ENCODE peak calls at places on chromosomes 5 and 9, in four cellular contexts. Z is colonic mucosa, R is IMR-90, S is BE2C. A is an unnamed sample.
A peak's percentile ranks its signal among the peaks of the same experiment; 100 is the strongest.

GRCh38 chr5:1867114-1867814 is 15.5 kb downstream of the IRX4 start:
- DNase-seq in R (no peak), S (no peak), Z (no peak), A (no peak)

GRCh38 chr9:89234636-89235035 is 56.0 kb upstream of the SHC3 start:
- DNase-seq in S (peak; percentile 77), Z (no peak), R (peak; percentile 13), A (no peak)

GRCh38 chr9:91028166-91028827 is 226.7 kb downstream of the SYK start:
- DNase-seq in Z (no peak), R (no peak), S (no peak), A (no peak)

GRCh38 chr5:132462856-132463745 is 27.5 kb downstream of the IRF1 start:
- DNase-seq in Z (no peak), S (no peak), R (no peak), A (no peak)

GRCh38 chr5:169050146-169050571 is 250.8 kb downstream of the SLIT3 start:
- DNase-seq in Z (no peak), R (no peak), S (no peak), A (peak; percentile 28)

GRCh38 chr9:80866576-80867227 is 822.6 kb downstream of the TLE1 start:
- DNase-seq in Z (no peak), S (no peak), R (peak; percentile 52), A (no peak)

GRCh38 chr5:180832638-180833068 is 28.4 kb downstream of the ZFP62 start:
- DNase-seq in R (no peak), Z (no peak), S (no peak), A (no peak)

GRCh38 chr9:123616707-123617106 is 260.7 kb downstream of the CRB2 start:
- DNase-seq in R (no peak), S (no peak), Z (no peak), A (no peak)

GRCh38 chr9:89674667-89675402 is 70.0 kb downstream of the GADD45G start:
- DNase-seq in R (no peak), Z (peak; percentile 71), S (peak; percentile 94), A (no peak)

GRCh38 chr9:37026936-37027581 is 7.0 kb downstream of the PAX5 start:
- DNase-seq in Z (no peak), S (peak; percentile 57), R (no peak), A (no peak)

GRCh38 chr9:114088571-114089170 is 10.4 kb downstream of the KIF12 start:
- DNase-seq in R (no peak), S (no peak), Z (no peak), A (no peak)

GRCh38 chr9:96045811-96046210 is 170.3 kb downstream of the ERCC6L2 start:
- DNase-seq in S (no peak), R (no peak), Z (no peak), A (no peak)

GRCh38 chr5:66718374-66718977 is 122.3 kb downstream of the MAST4 start:
- DNase-seq in S (no peak), Z (no peak), R (no peak), A (no peak)

GRCh38 chr9:129333961-129334743 is 156.1 kb upstream of the IER5L start:
- DNase-seq in S (peak; percentile 85), R (peak; percentile 92), Z (peak; percentile 84), A (peak; percentile 79)

GRCh38 chr5:72467987-72468386 is 39.2 kb downstream of the ZNF366 start:
- DNase-seq in R (peak; percentile 40), Z (no peak), S (no peak), A (peak; percentile 35)

GRCh38 chr5:56451742-56452141 is 218.6 kb upstream of the ANKRD55 start:
- DNase-seq in R (no peak), Z (no peak), S (no peak), A (no peak)

DNA sequence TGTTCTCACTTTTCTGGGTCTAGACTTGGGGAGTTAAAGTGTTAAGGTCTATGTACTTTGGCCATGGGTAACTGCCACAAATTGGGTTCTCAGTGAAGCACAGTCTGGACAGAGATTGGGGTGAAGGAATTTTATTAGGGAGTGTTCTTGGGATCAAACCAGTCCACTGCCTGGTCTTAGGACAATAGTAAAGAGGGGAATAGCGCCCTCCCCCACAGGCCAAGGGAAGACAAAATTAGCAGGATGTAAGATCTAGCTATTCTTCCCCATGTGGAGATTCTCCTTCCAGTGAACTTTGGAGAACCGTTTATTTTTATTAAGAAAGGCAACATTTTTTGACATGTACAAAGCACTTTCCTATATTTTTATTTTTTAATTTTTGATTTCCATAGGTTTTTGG is 18.4 kb upstream of the RIC1 start:
- DNase-seq in S (no peak), Z (no peak), R (no peak), A (no peak)
- TF ChIP-seq CTCF in S (no peak), Z (no peak), R (no peak), A (peak; percentile 9)

DNA sequence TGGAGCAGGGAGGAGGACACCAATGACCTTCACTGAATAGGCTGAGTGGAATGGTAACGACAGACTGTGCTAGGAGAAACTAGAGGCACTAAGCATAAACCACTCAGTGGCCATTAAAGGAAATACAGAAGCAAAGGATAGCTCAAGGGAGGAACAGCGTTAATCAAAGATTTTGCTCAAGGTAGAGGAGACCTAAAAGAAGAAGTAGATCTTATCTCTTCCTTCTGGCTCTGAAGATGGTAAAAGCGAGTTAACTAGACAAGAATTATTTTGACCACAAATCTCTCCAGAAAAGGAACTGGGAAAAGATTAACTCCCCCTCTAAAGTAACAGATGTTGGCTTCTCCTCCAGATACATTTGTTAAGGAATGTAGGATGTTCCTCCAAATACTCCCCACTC is 299.6 kb downstream of the EPB41L4A start:
- DNase-seq in R (no peak), S (no peak), Z (no peak), A (no peak)
- TF ChIP-seq CTCF in R (no peak), S (no peak), Z (no peak), A (no peak)

GRCh38 chr5:159444441-159445082 is 114.3 kb upstream of the IL12B start:
- DNase-seq in R (peak; percentile 69), Z (no peak), S (no peak), A (peak; percentile 62)
- TF ChIP-seq CTCF in R (peak; percentile 79), Z (no peak), S (peak; percentile 71), A (peak; percentile 76)

GRCh38 chr9:134345737-134346136 is 19.5 kb downstream of the RXRA start:
- DNase-seq in S (no peak), Z (no peak), R (no peak), A (no peak)

GRCh38 chr9:134342746-134343115 is 16.5 kb downstream of the RXRA start:
- DNase-seq in R (no peak), S (no peak), Z (no peak), A (no peak)

GRCh38 chr9:134344821-134345310 is 18.6 kb downstream of the RXRA start:
- DNase-seq in Z (no peak), R (no peak), S (no peak), A (no peak)

GRCh38 chr9:134343637-134344036 is 17.4 kb downstream of the RXRA start:
- DNase-seq in Z (no peak), S (no peak), R (no peak), A (no peak)

DNA sequence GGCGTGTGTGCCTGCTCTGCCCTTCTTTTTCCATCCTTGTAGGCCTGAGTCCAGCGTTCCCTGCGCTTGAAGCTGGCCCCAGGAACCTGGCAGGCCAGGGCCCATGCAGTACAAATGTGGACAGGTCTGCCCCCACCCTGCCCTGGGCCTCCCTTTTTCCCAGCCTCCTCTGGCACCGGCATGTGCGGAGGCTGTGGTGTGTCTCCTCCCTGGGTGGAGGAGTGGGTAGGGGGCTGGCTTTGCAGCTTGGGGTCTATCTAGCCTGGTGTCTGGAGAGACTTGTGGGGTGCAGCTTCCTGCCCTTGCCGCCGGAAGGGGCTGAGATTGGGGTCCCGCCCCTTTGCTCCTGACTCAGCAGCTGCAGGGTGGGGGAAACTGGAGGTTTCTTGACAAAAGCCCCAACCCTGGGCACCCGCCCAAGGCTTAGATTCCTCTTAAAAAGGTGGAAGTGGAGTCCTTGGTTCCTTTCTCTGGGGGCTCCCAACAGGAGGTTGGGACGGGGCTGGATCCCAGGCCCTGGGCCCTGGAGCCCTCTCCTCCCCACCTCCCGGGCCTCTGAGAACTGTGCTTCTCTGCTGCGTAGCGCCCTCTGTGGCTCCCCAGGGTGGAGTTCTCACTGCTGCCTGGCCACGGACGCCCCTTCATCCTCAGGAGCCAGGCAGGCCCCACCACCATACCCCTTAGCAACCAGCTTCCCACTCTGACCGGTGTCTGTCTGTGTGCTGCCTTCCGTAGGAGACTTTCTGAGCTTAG is 18.0 kb downstream of the RXRA start:
- DNase-seq in Z (no peak), S (no peak), R (peak; percentile 9), A (no peak)
- TF ChIP-seq CTCF in Z (no peak), S (no peak), R (no peak), A (no peak)

GRCh38 chr5:141641634-141642278 is 5.0 kb downstream of the RELL2 start:
- DNase-seq in S (no peak), Z (no peak), R (peak; percentile 61), A (peak; percentile 79)
- TF ChIP-seq CTCF in S (peak; percentile 9), Z (no peak), R (peak; percentile 45), A (peak; percentile 76)

GRCh38 chr5:151029856-151030336 is 9.5 kb downstream of the GPX3 start:
- DNase-seq in S (no peak), Z (no peak), R (no peak), A (no peak)
- TF ChIP-seq CTCF in S (no peak), Z (no peak), R (no peak), A (no peak)

DNA sequence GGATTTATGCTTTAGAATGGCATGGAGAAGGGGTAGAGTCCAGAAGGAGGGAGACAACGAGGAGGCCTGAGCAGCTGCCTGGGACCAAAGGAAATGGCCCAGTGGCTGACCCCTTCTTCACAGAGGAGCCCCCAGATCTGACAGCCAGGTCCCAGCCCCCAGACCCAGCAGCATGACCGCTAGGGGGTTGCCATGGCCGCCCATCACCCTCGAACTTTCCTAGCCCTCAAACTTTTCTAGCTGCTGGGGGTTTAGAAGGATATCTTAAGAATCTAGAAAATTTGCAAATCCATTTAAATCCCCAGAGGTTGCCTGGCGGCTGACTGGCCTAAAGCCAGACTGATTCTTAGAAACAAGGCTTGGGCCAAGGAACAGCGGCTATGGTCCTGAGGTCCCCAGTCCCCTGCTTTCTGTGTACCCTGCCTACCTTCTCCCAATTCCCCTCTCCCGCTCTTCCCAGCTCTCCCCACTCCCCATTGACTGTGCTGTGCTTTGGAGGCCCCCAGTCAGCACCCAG is 969 bp downstream of the PDGFRB start:
- DNase-seq in Z (no peak), R (no peak), S (no peak), A (no peak)
- TF ChIP-seq CTCF in Z (no peak), R (peak; percentile 6), S (peak; percentile 25), A (no peak)

GRCh38 chr9:16157216-16157615 is 604.4 kb downstream of the CCDC171 start:
- DNase-seq in R (no peak), S (no peak), Z (no peak), A (no peak)

GRCh38 chr9:16155878-16156277 is 603.0 kb downstream of the CCDC171 start:
- DNase-seq in S (peak; percentile 25), R (no peak), Z (no peak), A (no peak)

GRCh38 chr9:16153221-16153620 is 600.4 kb downstream of the CCDC171 start:
- DNase-seq in S (no peak), Z (no peak), R (no peak), A (no peak)

GRCh38 chr9:16152276-16153065 is 599.6 kb downstream of the CCDC171 start:
- DNase-seq in R (no peak), Z (no peak), S (no peak), A (no peak)

GRCh38 chr9:16154570-16155078 is 601.8 kb downstream of the CCDC171 start:
- DNase-seq in R (no peak), Z (peak; percentile 49), S (no peak), A (no peak)
- TF ChIP-seq CTCF in R (no peak), Z (no peak), S (no peak), A (no peak)

GRCh38 chr5:163649522-163649921 is 144.1 kb downstream of the MAT2B start:
- DNase-seq in Z (no peak), S (peak; percentile 26), R (peak; percentile 62), A (no peak)
- TF ChIP-seq CTCF in Z (no peak), S (no peak), R (no peak), A (no peak)

A was measured in HFFc6.